ENCODE peak calls at places on chromosome 18, in five cellular contexts. X is RWPE2, R is brain microvascular endothelial cell, K is astrocyte of the spinal cord, E is IMR-90. M is an unnamed sample.

GRCh38 chr18:58359226-58360019 is 269.5 kb downstream of the ALPK2 start:
- DNase-seq in R (peak; percentile 29), K (peak; percentile 50), E (peak; percentile 33), X (no peak), M (no peak)

GRCh38 chr18:24446953-24447537 is 13.4 kb upstream of the HRH4 start:
- DNase-seq in R (no peak), K (no peak), X (no peak), E (no peak), M (no peak)

GRCh38 chr18:36066001-36066400 is 1.4 kb downstream of the RPRD1A start:
- DNase-seq in K (peak; percentile 9), E (peak; percentile 67), X (no peak), R (no peak), M (peak; percentile 18)

GRCh38 chr18:59140287-59140885 is 702 bp downstream of the SEC11C start:
- DNase-seq in K (peak; percentile 40), R (peak; percentile 30), E (peak; percentile 51), X (no peak), M (peak; percentile 39)

GRCh38 chr18:54440292-54440691 is 82.6 kb downstream of the C18orf54 start:
- DNase-seq in K (no peak), R (no peak), E (no peak), X (no peak), M (no peak)

GRCh38 chr18:80106482-80107051 is 2.5 kb upstream of the ADNP2 start:
- DNase-seq in R (no peak), E (peak; percentile 22), X (no peak), K (no peak), M (peak; percentile 9)

GRCh38 chr18:45384137-45384998 is 230.9 kb upstream of the SLC14A2 start:
- DNase-seq in R (peak; percentile 27), E (peak; percentile 35), K (peak; percentile 57), X (no peak), M (peak; percentile 35)

GRCh38 chr18:79695856-79696850 is 16.6 kb downstream of the CTDP1 start:
- DNase-seq in K (no peak), E (no peak), R (no peak), X (no peak), M (no peak)

GRCh38 chr18:57864615-57865121 is 61.6 kb upstream of the ATP8B1 start:
- DNase-seq in E (no peak), X (no peak), R (no peak), K (no peak), M (no peak)

GRCh38 chr18:21167641-21168372 is 56.2 kb upstream of the ROCK1 start:
- DNase-seq in X (no peak), K (peak; percentile 13), E (no peak), R (no peak), M (no peak)

GRCh38 chr18:48164096-48164475 is 233.6 kb upstream of the SMAD2 start:
- DNase-seq in E (no peak), R (no peak), K (no peak), X (no peak), M (no peak)

GRCh38 chr18:28034567-28034966 is 142.4 kb downstream of the CDH2 start:
- DNase-seq in E (no peak), X (no peak), K (no peak), R (no peak), M (no peak)

GRCh38 chr18:67621025-67621713 is 104.6 kb upstream of the DSEL start:
- DNase-seq in K (no peak), E (no peak), X (no peak), R (no peak), M (no peak)

GRCh38 chr18:1676387-1676786 is 771.7 kb downstream of the ADCYAP1 start:
- DNase-seq in X (no peak), K (no peak), R (no peak), E (no peak), M (no peak)

GRCh38 chr18:55753643-55754255 is 165.8 kb upstream of the TCF4 start:
- DNase-seq in E (peak; percentile 45), X (no peak), R (no peak), K (peak; percentile 10), M (peak; percentile 33)

GRCh38 chr18:58269931-58270330 is 225.9 kb downstream of the NEDD4L start:
- DNase-seq in X (no peak), E (no peak), K (no peak), R (no peak), M (no peak)

GRCh38 chr18:74407888-74408287 is 49.2 kb downstream of the DIPK1C start:
- DNase-seq in X (no peak), R (no peak), E (no peak), K (no peak), M (no peak)

GRCh38 chr18:29234751-29235150 is 1057.8 kb upstream of the CDH2 start:
- DNase-seq in K (no peak), X (no peak), E (no peak), R (no peak), M (no peak)

GRCh38 chr18:9016819-9017169 is 85.7 kb upstream of the NDUFV2 start:
- DNase-seq in K (no peak), E (peak; percentile 9), R (no peak), X (no peak), M (peak; percentile 69)

GRCh38 chr18:57768557-57769326 is 34.4 kb downstream of the ATP8B1 start:
- DNase-seq in X (no peak), E (peak; percentile 61), R (no peak), K (peak; percentile 47), M (peak; percentile 72)

GRCh38 chr18:23193727-23194126 is 58.4 kb downstream of the CABLES1 start:
- DNase-seq in X (no peak), E (no peak), R (no peak), K (no peak), M (no peak)

GRCh38 chr18:8890957-8891464 is 185.7 kb downstream of the MTCL1 start:
- DNase-seq in K (peak; percentile 93), E (peak; percentile 97), R (peak; percentile 92), X (peak; percentile 66), M (peak; percentile 94)

GRCh38 chr18:49486617-49486958 is 446 bp downstream of the C18orf32 start:
- DNase-seq in K (peak; percentile 38), E (no peak), X (no peak), R (no peak), M (no peak)

GRCh38 chr18:10169064-10169562 is 255.3 kb downstream of the VAPA start:
- DNase-seq in K (peak; percentile 82), E (peak; percentile 72), X (no peak), R (peak; percentile 71), M (peak; percentile 42)

GRCh38 chr18:42183746-42184145 is 228.7 kb downstream of the PIK3C3 start:
- DNase-seq in K (peak; percentile 92), R (peak; percentile 62), E (peak; percentile 61), X (no peak), M (peak; percentile 88)

GRCh38 chr18:21907451-21907850 is 166.9 kb downstream of the MIB1 start:
- DNase-seq in R (no peak), E (no peak), X (no peak), K (no peak), M (no peak)

GRCh38 chr18:42192251-42193248 is 237.5 kb downstream of the PIK3C3 start:
- DNase-seq in E (no peak), R (no peak), X (no peak), K (peak; percentile 26), M (no peak)

DNA sequence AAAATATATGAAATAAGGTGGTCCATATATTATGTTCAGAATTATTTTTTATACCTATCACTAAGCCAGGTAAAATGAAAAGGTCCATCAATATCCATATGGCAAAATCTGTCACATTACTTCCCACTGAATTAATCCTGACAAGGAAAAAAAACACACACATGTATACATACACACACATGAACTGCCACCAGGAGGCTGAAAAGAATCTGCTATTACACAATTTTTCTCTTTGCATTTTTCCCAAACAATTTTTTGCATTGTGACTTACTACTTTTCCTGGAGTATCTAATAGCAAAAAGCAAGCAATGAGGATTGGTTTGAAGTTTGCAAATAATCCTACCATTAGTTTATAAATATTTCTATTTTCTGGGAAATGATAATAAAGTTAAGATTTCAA is 128.2 kb upstream of the CD226 start:
- DNase-seq in E (no peak), X (no peak), R (no peak), K (no peak), M (no peak)
- TF ChIP-seq CTCF in E (peak; percentile 8), X (no peak), R (peak; percentile 14), K (no peak), M (peak; percentile 35)

DNA sequence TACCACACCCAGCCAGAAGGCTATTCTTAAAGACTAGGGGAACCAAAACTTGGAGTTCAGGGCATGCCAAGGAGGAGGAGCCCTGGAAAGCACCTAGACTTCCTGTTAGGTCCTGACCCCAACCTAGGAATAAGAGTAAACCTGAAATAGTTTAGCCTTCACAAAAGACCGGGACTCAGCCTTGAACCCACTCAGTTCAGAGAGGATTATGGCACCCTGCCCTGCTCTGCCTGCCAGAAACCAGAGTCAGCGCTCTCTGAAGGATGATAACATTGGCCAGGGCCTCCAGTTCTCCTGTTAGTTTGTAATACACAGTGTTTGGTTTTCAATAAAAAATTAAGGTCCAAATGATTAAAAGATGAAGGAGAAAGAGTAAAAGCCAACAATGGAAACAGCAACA is 96.4 kb downstream of the LDLRAD4 start:
- DNase-seq in K (no peak), R (no peak), X (no peak), E (no peak), M (no peak)
- H3K4me3 ChIP-seq in K (no peak overlapping the region), R (no peak overlapping the region), X (no peak overlapping the region), E (no peak overlapping the region), M (no peak overlapping the region)

GRCh38 chr18:60413944-60414547 is 41.5 kb upstream of the MC4R start:
- DNase-seq in X (no peak), E (peak; percentile 7), R (no peak), K (no peak), M (peak; percentile 27)
- TF ChIP-seq CTCF in X (peak; percentile 76), E (peak; percentile 45), R (peak; percentile 76), K (peak; percentile 64), M (peak; percentile 54)

DNA sequence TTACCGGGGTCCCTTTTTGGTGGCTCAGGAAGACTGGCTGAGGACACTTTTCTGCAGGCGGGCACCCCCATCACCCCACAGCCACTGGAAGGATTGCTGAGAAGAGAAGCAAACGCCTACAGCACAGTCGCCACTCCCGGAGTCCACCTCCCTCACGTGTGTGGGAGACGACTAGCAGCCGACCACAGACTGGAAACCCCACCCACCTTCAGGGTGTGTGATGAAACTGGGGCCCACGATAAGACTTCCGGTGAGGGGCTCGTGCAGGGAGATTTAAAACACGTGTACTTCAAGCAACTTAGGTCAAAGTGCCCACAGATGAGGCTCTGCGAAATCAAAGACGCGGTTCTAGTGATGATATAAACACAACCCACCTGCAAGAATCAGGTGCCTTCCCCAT is 26.3 kb downstream of the MBP start:
- DNase-seq in R (no peak), K (no peak), X (no peak), E (no peak), M (no peak)
- H3K4me3 ChIP-seq in R (no peak overlapping the region), K (no peak overlapping the region), X (no peak overlapping the region), E (no peak overlapping the region), M (no peak overlapping the region)

M was measured in AG10803.